ENCODE peak calls at places on chromosomes 1 and 21, in nine cellular contexts. One of them, this sample, is unnamed.
A peak's percentile ranks its signal among the peaks of the same experiment; 100 is the strongest.

GRCh38 chr1:27821761-27822315 is 8.7 kb upstream of the PPP1R8 start:
- DNase-seq in amniotic stem cell: no peak
- DNase-seq in AG08396: no peak
- DNase-seq in activated T-cell treated with anti-CD3 and anti-CD28 coated beads for 24 hours: no peak
- DNase-seq in left colon: no peak
- DNase-seq in amygdala: no peak
- DNase-seq in H9: no peak
- DNase-seq in GM03348: no peak
- DNase-seq in iPS-NIHi11: no peak
- DNase-seq in this sample: no peak

GRCh38 chr1:161440312-161440894 is 64.9 kb upstream of the FCGR2A start:
- DNase-seq in amniotic stem cell: no peak
- DNase-seq in AG08396: peak; percentile 82
- DNase-seq in activated T-cell treated with anti-CD3 and anti-CD28 coated beads for 24 hours: peak; percentile 55
- DNase-seq in left colon: peak; percentile 63
- DNase-seq in amygdala: no peak
- DNase-seq in H9: peak; percentile 75
- DNase-seq in GM03348: peak; percentile 73
- DNase-seq in iPS-NIHi11: peak; percentile 83
- DNase-seq in this sample: peak; percentile 32

GRCh38 chr1:206923009-206923960 is 1.5 kb upstream of the FCMR start:
- DNase-seq in amniotic stem cell: no peak
- DNase-seq in AG08396: no peak
- DNase-seq in activated T-cell treated with anti-CD3 and anti-CD28 coated beads for 24 hours: peak; percentile 66
- DNase-seq in left colon: peak; percentile 65
- DNase-seq in amygdala: no peak
- DNase-seq in H9: no peak
- DNase-seq in GM03348: no peak
- DNase-seq in iPS-NIHi11: no peak
- DNase-seq in this sample: no peak

GRCh38 chr1:226309398-226310122 is 596 bp upstream of the LIN9 start:
- DNase-seq in amniotic stem cell: no peak
- DNase-seq in AG08396: peak; percentile 45
- DNase-seq in activated T-cell treated with anti-CD3 and anti-CD28 coated beads for 24 hours: no peak
- DNase-seq in left colon: no peak
- DNase-seq in amygdala: peak; percentile 34
- DNase-seq in H9: no peak
- DNase-seq in GM03348: peak; percentile 51
- DNase-seq in iPS-NIHi11: no peak
- DNase-seq in this sample: peak; percentile 3

GRCh38 chr1:89603651-89604413 is 29.1 kb upstream of the LRRC8C start:
- DNase-seq in amniotic stem cell: no peak
- DNase-seq in AG08396: peak; percentile 39
- DNase-seq in activated T-cell treated with anti-CD3 and anti-CD28 coated beads for 24 hours: peak; percentile 54
- DNase-seq in left colon: no peak
- DNase-seq in amygdala: no peak
- DNase-seq in H9: no peak
- DNase-seq in GM03348: peak; percentile 13
- DNase-seq in iPS-NIHi11: no peak
- DNase-seq in this sample: peak; percentile 46

GRCh38 chr1:234558186-234558836 is 51.7 kb downstream of the IRF2BP2 start:
- DNase-seq in amniotic stem cell: no peak
- DNase-seq in AG08396: no peak
- DNase-seq in activated T-cell treated with anti-CD3 and anti-CD28 coated beads for 24 hours: no peak
- DNase-seq in left colon: no peak
- DNase-seq in amygdala: no peak
- DNase-seq in H9: no peak
- DNase-seq in GM03348: no peak
- DNase-seq in iPS-NIHi11: no peak
- DNase-seq in this sample: no peak

GRCh38 chr1:58104960-58105359 is 441.6 kb downstream of the OMA1 start:
- DNase-seq in amniotic stem cell: no peak
- DNase-seq in AG08396: no peak
- DNase-seq in activated T-cell treated with anti-CD3 and anti-CD28 coated beads for 24 hours: no peak
- DNase-seq in left colon: no peak
- DNase-seq in amygdala: no peak
- DNase-seq in H9: no peak
- DNase-seq in GM03348: no peak
- DNase-seq in iPS-NIHi11: no peak
- DNase-seq in this sample: no peak

GRCh38 chr21:32256873-32257620 is 21.8 kb downstream of the MIS18A start:
- DNase-seq in amniotic stem cell: peak; percentile 74
- DNase-seq in AG08396: peak; percentile 90
- DNase-seq in activated T-cell treated with anti-CD3 and anti-CD28 coated beads for 24 hours: no peak
- DNase-seq in left colon: peak; percentile 35
- DNase-seq in amygdala: peak; percentile 38
- DNase-seq in H9: no peak
- DNase-seq in GM03348: peak; percentile 85
- DNase-seq in iPS-NIHi11: peak; percentile 44
- DNase-seq in this sample: peak; percentile 36

GRCh38 chr1:234933031-234933430 is 195.6 kb downstream of the TOMM20 start:
- DNase-seq in amniotic stem cell: no peak
- DNase-seq in AG08396: no peak
- DNase-seq in activated T-cell treated with anti-CD3 and anti-CD28 coated beads for 24 hours: no peak
- DNase-seq in left colon: no peak
- DNase-seq in amygdala: no peak
- DNase-seq in H9: peak; percentile 25
- DNase-seq in GM03348: no peak
- DNase-seq in iPS-NIHi11: no peak
- DNase-seq in this sample: no peak

GRCh38 chr1:108848802-108849201 is 8.1 kb downstream of the AKNAD1 start:
- DNase-seq in amniotic stem cell: no peak
- DNase-seq in AG08396: no peak
- DNase-seq in activated T-cell treated with anti-CD3 and anti-CD28 coated beads for 24 hours: no peak
- DNase-seq in left colon: no peak
- DNase-seq in amygdala: no peak
- DNase-seq in H9: no peak
- DNase-seq in GM03348: no peak
- DNase-seq in iPS-NIHi11: no peak
- DNase-seq in this sample: no peak

GRCh38 chr1:164991763-164992162 is 364.8 kb downstream of the LMX1A start:
- DNase-seq in amniotic stem cell: no peak
- DNase-seq in AG08396: no peak
- DNase-seq in activated T-cell treated with anti-CD3 and anti-CD28 coated beads for 24 hours: no peak
- DNase-seq in left colon: no peak
- DNase-seq in amygdala: no peak
- DNase-seq in H9: no peak
- DNase-seq in GM03348: no peak
- DNase-seq in iPS-NIHi11: no peak
- DNase-seq in this sample: no peak

GRCh38 chr1:101105877-101106276 is 80.3 kb upstream of the DPH5 start:
- DNase-seq in amniotic stem cell: no peak
- DNase-seq in AG08396: peak; percentile 17
- DNase-seq in activated T-cell treated with anti-CD3 and anti-CD28 coated beads for 24 hours: no peak
- DNase-seq in left colon: no peak
- DNase-seq in amygdala: no peak
- DNase-seq in H9: no peak
- DNase-seq in GM03348: peak; percentile 60
- DNase-seq in iPS-NIHi11: no peak
- DNase-seq in this sample: no peak

GRCh38 chr1:6386371-6386949 is 7.1 kb downstream of the ACOT7 start:
- DNase-seq in amniotic stem cell: no peak
- DNase-seq in AG08396: no peak
- DNase-seq in activated T-cell treated with anti-CD3 and anti-CD28 coated beads for 24 hours: no peak
- DNase-seq in left colon: no peak
- DNase-seq in amygdala: no peak
- DNase-seq in H9: no peak
- DNase-seq in GM03348: no peak
- DNase-seq in iPS-NIHi11: no peak
- DNase-seq in this sample: no peak

GRCh38 chr1:243475966-243476365 is 220.1 kb downstream of the SDCCAG8 start:
- DNase-seq in amniotic stem cell: no peak
- DNase-seq in AG08396: no peak
- DNase-seq in activated T-cell treated with anti-CD3 and anti-CD28 coated beads for 24 hours: no peak
- DNase-seq in left colon: no peak
- DNase-seq in amygdala: peak; percentile 54
- DNase-seq in H9: peak; percentile 73
- DNase-seq in GM03348: no peak
- DNase-seq in iPS-NIHi11: peak; percentile 66
- DNase-seq in this sample: peak; percentile 70

GRCh38 chr1:2480986-2481364 is 4.9 kb downstream of the PLCH2 start:
- DNase-seq in amniotic stem cell: no peak
- DNase-seq in AG08396: no peak
- DNase-seq in activated T-cell treated with anti-CD3 and anti-CD28 coated beads for 24 hours: no peak
- DNase-seq in left colon: no peak
- DNase-seq in amygdala: no peak
- DNase-seq in H9: no peak
- DNase-seq in GM03348: no peak
- DNase-seq in iPS-NIHi11: no peak
- DNase-seq in this sample: no peak

GRCh38 chr1:246659594-246660140 is 64.5 kb upstream of the SCCPDH start:
- DNase-seq in amniotic stem cell: no peak
- DNase-seq in AG08396: no peak
- DNase-seq in activated T-cell treated with anti-CD3 and anti-CD28 coated beads for 24 hours: no peak
- DNase-seq in left colon: no peak
- DNase-seq in amygdala: no peak
- DNase-seq in H9: no peak
- DNase-seq in GM03348: no peak
- DNase-seq in iPS-NIHi11: no peak
- DNase-seq in this sample: no peak

GRCh38 chr1:41566274-41566885 is 81.9 kb upstream of the EDN2 start:
- DNase-seq in amniotic stem cell: no peak
- DNase-seq in AG08396: no peak
- DNase-seq in activated T-cell treated with anti-CD3 and anti-CD28 coated beads for 24 hours: no peak
- DNase-seq in left colon: no peak
- DNase-seq in amygdala: no peak
- DNase-seq in H9: no peak
- DNase-seq in GM03348: no peak
- DNase-seq in iPS-NIHi11: no peak
- DNase-seq in this sample: no peak

GRCh38 chr1:5752715-5753330 is 239.4 kb downstream of the NPHP4 start:
- DNase-seq in amniotic stem cell: no peak
- DNase-seq in AG08396: no peak
- DNase-seq in activated T-cell treated with anti-CD3 and anti-CD28 coated beads for 24 hours: no peak
- DNase-seq in left colon: no peak
- DNase-seq in amygdala: no peak
- DNase-seq in H9: no peak
- DNase-seq in GM03348: no peak
- DNase-seq in iPS-NIHi11: no peak
- DNase-seq in this sample: no peak

GRCh38 chr1:9246841-9247785 is 12.5 kb downstream of the H6PD start:
- DNase-seq in amniotic stem cell: no peak
- DNase-seq in AG08396: no peak
- DNase-seq in activated T-cell treated with anti-CD3 and anti-CD28 coated beads for 24 hours: no peak
- DNase-seq in left colon: no peak
- DNase-seq in amygdala: no peak
- DNase-seq in H9: no peak
- DNase-seq in GM03348: no peak
- DNase-seq in iPS-NIHi11: no peak
- DNase-seq in this sample: no peak

GRCh38 chr1:206568256-206568655 is 44.0 kb downstream of the EIF2D start:
- DNase-seq in amniotic stem cell: no peak
- DNase-seq in AG08396: no peak
- DNase-seq in activated T-cell treated with anti-CD3 and anti-CD28 coated beads for 24 hours: no peak
- DNase-seq in left colon: no peak
- DNase-seq in amygdala: no peak
- DNase-seq in H9: no peak
- DNase-seq in GM03348: no peak
- DNase-seq in iPS-NIHi11: no peak
- DNase-seq in this sample: no peak

GRCh38 chr1:181390350-181391080 is 92.8 kb upstream of the CACNA1E start:
- DNase-seq in amniotic stem cell: no peak
- DNase-seq in AG08396: no peak
- DNase-seq in activated T-cell treated with anti-CD3 and anti-CD28 coated beads for 24 hours: no peak
- DNase-seq in left colon: peak; percentile 38
- DNase-seq in amygdala: no peak
- DNase-seq in H9: no peak
- DNase-seq in GM03348: no peak
- DNase-seq in iPS-NIHi11: no peak
- DNase-seq in this sample: no peak

GRCh38 chr1:242449211-242449610 is 75.3 kb downstream of the PLD5 start:
- DNase-seq in amniotic stem cell: no peak
- DNase-seq in AG08396: no peak
- DNase-seq in activated T-cell treated with anti-CD3 and anti-CD28 coated beads for 24 hours: no peak
- DNase-seq in left colon: no peak
- DNase-seq in amygdala: no peak
- DNase-seq in H9: no peak
- DNase-seq in GM03348: no peak
- DNase-seq in iPS-NIHi11: peak; percentile 8
- DNase-seq in this sample: no peak

GRCh38 chr1:210252621-210253041 is 20.0 kb downstream of the SERTAD4 start:
- DNase-seq in amniotic stem cell: no peak
- DNase-seq in AG08396: no peak
- DNase-seq in activated T-cell treated with anti-CD3 and anti-CD28 coated beads for 24 hours: no peak
- DNase-seq in left colon: peak; percentile 74
- DNase-seq in amygdala: no peak
- DNase-seq in H9: peak; percentile 94
- DNase-seq in GM03348: no peak
- DNase-seq in iPS-NIHi11: peak; percentile 80
- DNase-seq in this sample: no peak

GRCh38 chr1:27566462-27567182 is 37.3 kb downstream of the AHDC1 start:
- DNase-seq in amniotic stem cell: no peak
- DNase-seq in AG08396: no peak
- DNase-seq in activated T-cell treated with anti-CD3 and anti-CD28 coated beads for 24 hours: no peak
- DNase-seq in left colon: no peak
- DNase-seq in amygdala: no peak
- DNase-seq in H9: no peak
- DNase-seq in GM03348: no peak
- DNase-seq in iPS-NIHi11: no peak
- DNase-seq in this sample: peak; percentile 26

GRCh38 chr1:3368711-3369436 is 85.6 kb upstream of the ARHGEF16 start:
- DNase-seq in amniotic stem cell: no peak
- DNase-seq in AG08396: no peak
- DNase-seq in activated T-cell treated with anti-CD3 and anti-CD28 coated beads for 24 hours: no peak
- DNase-seq in left colon: no peak
- DNase-seq in amygdala: no peak
- DNase-seq in H9: no peak
- DNase-seq in GM03348: peak; percentile 54
- DNase-seq in iPS-NIHi11: no peak
- DNase-seq in this sample: peak; percentile 58

GRCh38 chr1:28112388-28113311 is 24.2 kb upstream of the EYA3 start:
- DNase-seq in amniotic stem cell: no peak
- DNase-seq in AG08396: peak; percentile 63
- DNase-seq in activated T-cell treated with anti-CD3 and anti-CD28 coated beads for 24 hours: no peak
- DNase-seq in left colon: peak; percentile 16
- DNase-seq in amygdala: no peak
- DNase-seq in H9: peak; percentile 49
- DNase-seq in GM03348: peak; percentile 39
- DNase-seq in iPS-NIHi11: no peak
- DNase-seq in this sample: no peak

GRCh38 chr1:196400478-196401453 is 207.5 kb downstream of the KCNT2 start:
- DNase-seq in amniotic stem cell: no peak
- DNase-seq in AG08396: peak; percentile 40
- DNase-seq in activated T-cell treated with anti-CD3 and anti-CD28 coated beads for 24 hours: no peak
- DNase-seq in left colon: peak; percentile 4
- DNase-seq in amygdala: no peak
- DNase-seq in H9: no peak
- DNase-seq in GM03348: peak; percentile 38
- DNase-seq in iPS-NIHi11: no peak
- DNase-seq in this sample: no peak

GRCh38 chr1:47554082-47554481 is 116.2 kb downstream of the FOXD2 start:
- DNase-seq in amniotic stem cell: no peak
- DNase-seq in AG08396: no peak
- DNase-seq in activated T-cell treated with anti-CD3 and anti-CD28 coated beads for 24 hours: no peak
- DNase-seq in left colon: no peak
- DNase-seq in amygdala: no peak
- DNase-seq in H9: no peak
- DNase-seq in GM03348: no peak
- DNase-seq in iPS-NIHi11: no peak
- DNase-seq in this sample: no peak

GRCh38 chr1:61606448-61607312 is 118.3 kb downstream of the TM2D1 start:
- DNase-seq in amniotic stem cell: no peak
- DNase-seq in AG08396: peak; percentile 20
- DNase-seq in activated T-cell treated with anti-CD3 and anti-CD28 coated beads for 24 hours: no peak
- DNase-seq in left colon: peak; percentile 18
- DNase-seq in amygdala: no peak
- DNase-seq in H9: no peak
- DNase-seq in GM03348: peak; percentile 44
- DNase-seq in iPS-NIHi11: no peak
- DNase-seq in this sample: no peak

GRCh38 chr1:165376041-165376810 is 19.7 kb upstream of the LMX1A start:
- DNase-seq in amniotic stem cell: no peak
- DNase-seq in AG08396: peak; percentile 81
- DNase-seq in activated T-cell treated with anti-CD3 and anti-CD28 coated beads for 24 hours: no peak
- DNase-seq in left colon: peak; percentile 78
- DNase-seq in amygdala: peak; percentile 11
- DNase-seq in H9: peak; percentile 87
- DNase-seq in GM03348: peak; percentile 91
- DNase-seq in iPS-NIHi11: peak; percentile 83
- DNase-seq in this sample: peak; percentile 70

GRCh38 chr21:42973309-42973990 is 912 bp upstream of the PKNOX1 start:
- DNase-seq in amniotic stem cell: no peak
- DNase-seq in AG08396: no peak
- DNase-seq in activated T-cell treated with anti-CD3 and anti-CD28 coated beads for 24 hours: no peak
- DNase-seq in left colon: peak; percentile 30
- DNase-seq in amygdala: no peak
- DNase-seq in H9: peak; percentile 34
- DNase-seq in GM03348: no peak
- DNase-seq in iPS-NIHi11: no peak
- DNase-seq in this sample: no peak

This sample was measured in putamen.